ENCODE peak calls at places on chromosomes 2 and 18, in five cellular contexts. Z is endothelial cell, D is bronchial epithelial cell, E is neural progenitor cell, J is BJ. C is an unnamed sample.

GRCh38 chr2:97735161-97735561 is 21.8 kb downstream of the ZAP70 start:
- DNase-seq in Z (no peak), D (no peak), E (no peak), J (no peak), C (no peak)

GRCh38 chr2:239259603-239260298 is 141.1 kb downstream of the HDAC4 start:
- DNase-seq in Z (no peak), D (no peak), E (no peak), J (no peak), C (no peak)

GRCh38 chr2:105875241-105875640 is 130.5 kb downstream of the NCK2 start:
- DNase-seq in Z (no peak), D (no peak), E (no peak), J (no peak), C (no peak)

GRCh38 chr2:1731512-1731962 is 12.8 kb downstream of the PXDN start:
- DNase-seq in Z (no peak), D (no peak), E (peak; percentile 38), J (no peak), C (peak; percentile 21)

GRCh38 chr2:171225302-171225980 is 64.7 kb upstream of the TLK1 start:
- DNase-seq in Z (no peak), D (peak; percentile 98), E (no peak), J (peak; percentile 74), C (no peak)

GRCh38 chr2:105383456-105383855 is 15.4 kb downstream of the FHL2 start:
- DNase-seq in Z (no peak), D (no peak), E (no peak), J (no peak), C (no peak)

GRCh38 chr2:226637383-226637782 is 162.2 kb downstream of the IRS1 start:
- DNase-seq in Z (no peak), D (no peak), E (no peak), J (no peak), C (no peak)

GRCh38 chr2:169452080-169452479 is 27.2 kb upstream of the BBS5 start:
- DNase-seq in Z (peak; percentile 10), D (peak; percentile 39), E (peak; percentile 58), J (no peak), C (no peak)

GRCh38 chr2:234771985-234772774 is 179.6 kb upstream of the SH3BP4 start:
- DNase-seq in Z (no peak), D (peak; percentile 46), E (no peak), J (no peak), C (no peak)

GRCh38 chr2:46669996-46670793 is 190.8 kb downstream of the TMEM247 start:
- DNase-seq in Z (no peak), D (peak; percentile 53), E (no peak), J (peak; percentile 63), C (no peak)

GRCh38 chr2:675982-676646 is 1.1 kb downstream of the TMEM18 start:
- DNase-seq in Z (peak; percentile 39), D (peak; percentile 91), E (peak; percentile 80), J (peak; percentile 56), C (peak; percentile 36)

GRCh38 chr2:86341470-86341869 is 4.0 kb upstream of the REEP1 start:
- DNase-seq in Z (no peak), D (no peak), E (no peak), J (no peak), C (no peak)

GRCh38 chr18:62399781-62400308 is 74.7 kb downstream of the TNFRSF11A start:
- DNase-seq in Z (peak; percentile 27), D (peak; percentile 32), E (peak; percentile 57), J (no peak), C (no peak)

GRCh38 chr2:71603311-71603794 is 150.0 kb downstream of the DYSF start:
- DNase-seq in Z (no peak), D (no peak), E (no peak), J (no peak), C (peak; percentile 22)

GRCh38 chr2:216884347-216884746 is 24.5 kb upstream of the TNP1 start:
- DNase-seq in Z (no peak), D (no peak), E (no peak), J (no peak), C (no peak)

GRCh38 chr2:74689671-74690070 is 35.6 kb downstream of the SEMA4F start:
- DNase-seq in Z (no peak), D (peak; percentile 66), E (no peak), J (no peak), C (no peak)

GRCh38 chr2:186575302-186575701 is 14.6 kb upstream of the ITGAV start:
- DNase-seq in Z (no peak), D (peak; percentile 99), E (no peak), J (peak; percentile 92), C (no peak)

GRCh38 chr18:72869786-72870185 is 2.0 kb upstream of the NETO1 start:
- DNase-seq in Z (peak; percentile 8), D (no peak), E (peak; percentile 50), J (no peak), C (no peak)

GRCh38 chr2:227623225-227623624 is 5.9 kb downstream of the SCYGR4 start:
- DNase-seq in Z (no peak), D (peak; percentile 68), E (no peak), J (peak; percentile 19), C (no peak)

GRCh38 chr2:230850358-230850658 is 14.4 kb upstream of the ITM2C start:
- DNase-seq in Z (no peak), D (no peak), E (no peak), J (no peak), C (no peak)
- TF ChIP-seq CTCF in Z (peak; percentile 48), D (no peak), E (no peak), J (no peak), C (no peak)

DNA sequence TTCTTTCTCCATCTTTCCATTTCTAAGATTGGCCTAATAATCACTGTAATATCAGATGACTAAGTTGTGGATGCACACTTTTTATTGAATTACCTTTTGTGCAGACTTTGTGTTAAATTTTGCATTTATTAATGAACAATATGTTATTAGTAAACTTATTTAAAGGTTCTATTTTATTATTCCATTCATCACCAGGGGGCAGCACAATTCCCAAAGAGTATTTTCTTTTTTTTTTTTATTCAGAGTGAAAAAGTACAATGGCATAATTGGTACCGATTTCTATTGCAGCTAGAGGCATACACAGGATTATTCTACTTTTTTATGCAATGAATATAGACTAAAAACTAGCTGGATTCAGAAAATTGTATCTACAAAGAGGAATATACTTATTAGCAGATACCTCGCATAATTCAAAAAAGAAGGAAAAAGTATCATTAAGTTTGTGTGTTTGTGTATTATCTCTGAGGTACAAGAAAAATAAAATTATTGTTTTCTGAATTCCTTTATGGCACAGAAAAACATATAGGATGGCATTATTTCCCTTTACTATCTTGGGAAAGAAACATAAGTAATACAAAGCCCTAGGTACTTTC is 390.6 kb downstream of the ERBB4 start:
- DNase-seq in Z (no peak), D (no peak), E (peak; percentile 29), J (no peak), C (no peak)
- TF ChIP-seq CTCF in Z (peak; percentile 73), D (no peak), E (peak; percentile 65), J (peak; percentile 30), C (no peak)

DNA sequence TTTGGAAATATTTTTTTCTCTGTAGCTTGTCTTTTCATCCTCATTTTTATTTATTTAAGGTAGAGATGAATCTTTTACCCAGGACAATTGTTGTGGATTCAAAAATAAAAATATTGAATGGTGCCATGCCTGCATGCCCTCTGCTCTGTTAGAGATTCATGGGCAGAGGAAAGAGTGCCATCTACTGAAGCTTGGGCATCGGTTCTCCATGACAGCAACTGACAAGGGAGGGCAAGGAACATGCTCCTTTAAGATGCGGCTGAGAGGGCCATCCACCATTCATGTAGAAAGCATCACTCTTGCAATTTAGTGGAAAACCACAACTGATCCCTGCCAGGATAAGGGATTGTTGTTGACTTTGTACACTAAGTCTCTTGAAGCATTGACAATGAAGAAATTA is 79.9 kb downstream of the PARD3B start:
- DNase-seq in Z (no peak), D (peak; percentile 32), E (peak; percentile 10), J (no peak), C (no peak)
- TF ChIP-seq CTCF in Z (no peak), D (peak; percentile 32), E (peak; percentile 17), J (no peak), C (no peak)

GRCh38 chr2:43087413-43087812 is 139.0 kb downstream of the ZFP36L2 start:
- DNase-seq in Z (no peak), D (no peak), E (no peak), J (no peak), C (no peak)

GRCh38 chr2:43083710-43084698 is 142.4 kb downstream of the ZFP36L2 start:
- DNase-seq in Z (no peak), D (peak; percentile 93), E (peak; percentile 64), J (peak; percentile 59), C (no peak)

GRCh38 chr2:43088148-43089073 is 138.0 kb downstream of the ZFP36L2 start:
- DNase-seq in Z (no peak), D (peak; percentile 62), E (no peak), J (no peak), C (no peak)

GRCh38 chr2:43084699-43085091 is 141.7 kb downstream of the ZFP36L2 start:
- DNase-seq in Z (no peak), D (peak; percentile 41), E (no peak), J (no peak), C (no peak)

DNA sequence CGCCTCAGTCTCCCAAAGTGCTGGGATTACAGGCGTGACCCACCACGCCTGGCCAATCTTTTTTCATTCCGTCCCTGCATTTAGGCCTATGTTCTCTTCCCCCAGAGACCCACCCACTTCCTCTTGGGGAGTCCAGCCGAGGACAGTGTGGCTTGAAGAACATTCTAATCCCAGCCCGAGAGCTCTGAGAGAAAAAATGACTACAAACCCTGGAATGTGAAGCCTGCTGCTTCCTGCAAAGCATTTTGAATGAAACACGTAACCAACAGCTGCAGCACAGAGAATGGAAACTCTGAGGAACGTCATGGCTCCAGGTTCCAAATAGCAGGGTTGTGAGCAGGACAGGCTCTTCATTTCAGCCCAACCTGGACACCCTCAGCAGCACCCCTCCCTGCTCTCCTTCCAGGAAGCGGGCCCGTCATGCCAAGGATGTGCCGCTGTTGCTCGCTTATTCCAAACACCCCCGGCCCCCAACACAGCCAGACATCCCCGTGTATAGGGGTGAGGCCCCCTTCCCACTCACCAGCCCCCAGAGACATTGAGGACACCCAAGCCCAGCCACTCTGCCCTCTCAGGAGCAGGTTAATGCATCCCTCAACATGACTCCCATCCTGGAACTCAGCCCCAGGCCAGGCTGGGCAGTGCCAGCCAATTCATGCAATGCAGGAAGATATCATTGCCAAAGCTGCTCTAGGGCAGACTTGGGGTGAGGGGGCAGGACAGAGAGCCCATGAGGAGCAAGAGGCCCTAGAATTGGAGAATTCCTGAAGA is 139.8 kb downstream of the ZFP36L2 start:
- DNase-seq in Z (no peak), D (peak; percentile 100), E (peak; percentile 31), J (peak; percentile 99), C (no peak)
- TF ChIP-seq CTCF in Z (no peak), D (no peak), E (no peak), J (no peak), C (no peak)

C was measured in omental fat pad.